ENCODE peak calls at places on chromosome 9, in eight cellular contexts. Z is foreskin keratinocyte, J is heart left ventricle, L is IMR-90, S is PC-3, G is trophoblast cell, I is A673, U is neural progenitor cell. T is an unnamed sample.

GRCh38 chr9:117191504-117192375 is 223.1 kb downstream of the ASTN2 start:
- DNase-seq in Z (no peak), J (no peak), L (no peak), S (no peak), G (no peak), I (no peak), U (no peak), T (no peak)

GRCh38 chr9:14515564-14516198 is 177.6 kb downstream of the ZDHHC21 start:
- DNase-seq in Z (no peak), J (no peak), L (no peak), S (no peak), G (peak; percentile 22), I (no peak), U (peak; percentile 40), T (no peak)

GRCh38 chr9:136586391-136586790 is 40.5 kb upstream of the NOTCH1 start:
- DNase-seq in Z (no peak), J (peak; percentile 22), L (no peak), S (no peak), G (no peak), I (no peak), U (no peak), T (no peak)

GRCh38 chr9:134475051-134475790 is 149.0 kb downstream of the RXRA start:
- DNase-seq in Z (peak; percentile 8), J (peak; percentile 78), L (peak; percentile 81), S (no peak), G (no peak), I (peak; percentile 86), U (no peak), T (peak; percentile 71)

GRCh38 chr9:83473488-83473971 is 64.7 kb downstream of the FRMD3 start:
- DNase-seq in Z (no peak), J (no peak), L (no peak), S (peak; percentile 51), G (no peak), I (no peak), U (no peak), T (no peak)

GRCh38 chr9:98708103-98708932 is 417 bp downstream of the GABBR2 start:
- DNase-seq in Z (no peak), J (no peak), L (no peak), S (no peak), G (peak; percentile 55), I (no peak), U (no peak), T (no peak)

GRCh38 chr9:133114886-133115603 is 6.0 kb downstream of the RALGDS start:
- DNase-seq in Z (no peak), J (peak; percentile 27), L (no peak), S (no peak), G (no peak), I (no peak), U (no peak), T (no peak)

GRCh38 chr9:4750021-4750673 is 9.1 kb upstream of the AK3 start:
- DNase-seq in Z (no peak), J (peak; percentile 37), L (peak; percentile 61), S (peak; percentile 75), G (peak; percentile 81), I (peak; percentile 72), U (peak; percentile 55), T (no peak)

GRCh38 chr9:133188006-133188842 is 20.8 kb downstream of the OBP2B start:
- DNase-seq in Z (no peak), J (no peak), L (no peak), S (peak; percentile 48), G (no peak), I (peak; percentile 46), U (peak; percentile 61), T (no peak)

GRCh38 chr9:91157891-91158660 is 203.6 kb downstream of the AUH start:
- DNase-seq in Z (no peak), J (no peak), L (no peak), S (no peak), G (peak; percentile 97), I (no peak), U (no peak), T (no peak)

GRCh38 chr9:106532616-106533015 is 330.4 kb upstream of the ZNF462 start:
- DNase-seq in Z (no peak), J (no peak), L (no peak), S (no peak), G (no peak), I (no peak), U (no peak), T (no peak)

GRCh38 chr9:37591775-37592107 is 656 bp downstream of the TOMM5 start:
- DNase-seq in Z (no peak), J (no peak), L (no peak), S (no peak), G (peak; percentile 25), I (peak; percentile 25), U (no peak), T (no peak)
- H3K27ac ChIP-seq in Z (peak overlapping the region; percentile 61), J (peak overlapping the region; percentile 80), L (peak overlapping the region; percentile 91), S (peak overlapping the region; percentile 73), G (no peak overlapping the region), I (peak overlapping the region; percentile 91), U (no peak overlapping the region), T (peak overlapping the region; percentile 85)

GRCh38 chr9:130267930-130268329 is 2.4 kb downstream of the HMCN2 start:
- DNase-seq in Z (no peak), J (no peak), L (no peak), S (no peak), G (peak; percentile 84), I (no peak), U (no peak), T (no peak)
- H3K27ac ChIP-seq in Z (no peak overlapping the region), J (no peak overlapping the region), L (no peak overlapping the region), S (no peak overlapping the region), G (no peak overlapping the region), I (no peak overlapping the region), U (no peak overlapping the region), T (no peak overlapping the region)

GRCh38 chr9:34671307-34671706 is 8.8 kb upstream of the CCL27 start:
- DNase-seq in Z (no peak), J (no peak), L (no peak), S (no peak), G (no peak), I (no peak), U (no peak), T (no peak)

GRCh38 chr9:34675874-34676273 is 13.4 kb upstream of the CCL27 start:
- DNase-seq in Z (no peak), J (no peak), L (no peak), S (no peak), G (no peak), I (no peak), U (no peak), T (no peak)

GRCh38 chr9:34675048-34675714 is 12.7 kb upstream of the CCL27 start:
- DNase-seq in Z (no peak), J (peak; percentile 53), L (peak; percentile 59), S (peak; percentile 72), G (peak; percentile 79), I (peak; percentile 88), U (peak; percentile 91), T (peak; percentile 46)

GRCh38 chr9:34669809-34670562 is 7.5 kb upstream of the CCL27 start:
- DNase-seq in Z (no peak), J (no peak), L (no peak), S (no peak), G (no peak), I (no peak), U (no peak), T (no peak)

DNA sequence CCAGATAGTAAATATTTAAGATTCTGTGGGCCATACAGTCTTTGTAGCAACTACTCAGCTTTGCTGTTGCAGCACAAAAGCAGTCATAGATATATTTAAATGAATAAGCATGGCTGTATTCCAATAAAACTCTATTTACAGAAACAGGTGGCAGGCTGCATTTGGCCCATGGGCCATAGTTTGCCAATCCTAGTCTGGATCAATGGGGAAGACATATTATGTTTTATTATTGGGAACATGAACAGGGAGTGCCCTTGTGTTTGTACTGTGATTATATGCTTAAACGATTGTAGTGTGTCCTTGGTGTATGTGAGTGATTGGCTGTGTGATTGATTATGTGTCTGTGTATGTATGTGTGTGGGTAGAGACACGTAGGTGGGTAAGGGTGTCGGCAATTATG is 12.0 kb upstream of the CCL27 start:
- DNase-seq in Z (no peak), J (no peak), L (no peak), S (no peak), G (no peak), I (no peak), U (no peak), T (no peak)
- H3K27ac ChIP-seq in Z (no peak overlapping the region), J (no peak overlapping the region), L (no peak overlapping the region), S (no peak overlapping the region), G (no peak overlapping the region), I (no peak overlapping the region), U (no peak overlapping the region), T (no peak overlapping the region)

DNA sequence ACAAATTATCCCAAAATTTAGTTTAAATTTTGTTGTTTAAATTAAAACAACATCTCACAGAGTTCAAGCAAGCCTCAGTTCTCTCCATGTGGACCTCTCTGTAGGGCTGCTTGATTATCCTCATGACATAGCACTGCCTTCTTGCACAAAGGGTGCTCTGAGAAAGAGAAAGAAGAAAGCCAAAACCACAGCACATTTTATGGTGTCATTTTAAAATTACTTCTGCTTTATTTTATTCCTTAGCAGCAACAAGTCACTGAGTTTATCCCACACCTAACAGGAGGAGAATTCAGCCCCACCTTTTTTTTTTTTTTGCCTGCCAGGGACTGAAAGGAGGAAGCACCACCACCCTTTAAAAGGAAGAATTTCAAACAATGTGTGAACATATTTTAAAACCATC is 12.8 kb upstream of the KCNV2 start:
- DNase-seq in Z (no peak), J (no peak), L (no peak), S (no peak), G (no peak), I (no peak), U (no peak), T (no peak)
- H3K27ac ChIP-seq in Z (no peak overlapping the region), J (no peak overlapping the region), L (no peak overlapping the region), S (no peak overlapping the region), G (no peak overlapping the region), I (no peak overlapping the region), U (no peak overlapping the region), T (no peak overlapping the region)

GRCh38 chr9:112041199-112041535 is 133.9 kb downstream of the SUSD1 start:
- DNase-seq in Z (no peak), J (no peak), L (no peak), S (no peak), G (peak; percentile 70), I (no peak), U (no peak), T (no peak)

GRCh38 chr9:112042769-112043168 is 132.3 kb downstream of the SUSD1 start:
- DNase-seq in Z (no peak), J (no peak), L (no peak), S (no peak), G (no peak), I (no peak), U (no peak), T (no peak)

GRCh38 chr9:112043423-112043822 is 131.7 kb downstream of the SUSD1 start:
- DNase-seq in Z (no peak), J (no peak), L (peak; percentile 57), S (no peak), G (no peak), I (no peak), U (no peak), T (no peak)

GRCh38 chr9:112042244-112042638 is 132.9 kb downstream of the SUSD1 start:
- DNase-seq in Z (no peak), J (no peak), L (no peak), S (no peak), G (peak; percentile 73), I (no peak), U (no peak), T (no peak)

GRCh38 chr9:112041536-112042243 is 133.4 kb downstream of the SUSD1 start:
- DNase-seq in Z (peak; percentile 100), J (peak; percentile 77), L (peak; percentile 100), S (peak; percentile 96), G (peak; percentile 94), I (peak; percentile 84), U (peak; percentile 55), T (no peak)
- H3K27ac ChIP-seq in Z (peak overlapping the region; percentile 83), J (no peak overlapping the region), L (peak overlapping the region; percentile 93), S (peak overlapping the region; percentile 86), G (peak overlapping the region; percentile 76), I (peak overlapping the region; percentile 62), U (no peak overlapping the region), T (peak overlapping the region; percentile 14)

T was measured in lung.